ENCODE peak calls at places on chromosomes 12 and 14, in six cellular contexts. F is retinal pigment epithelial cell; Y is endothelial cell; T is CD8-positive, alpha-beta T cell; I is GM13976; Q is GM06990. B is an unnamed sample.

GRCh38 chr14:81537193-81537592 is 3.5 kb upstream of the SEL1L start:
- DNase-seq in F (no peak), Y (no peak), T (no peak), I (no peak), Q (no peak), B (no peak)

GRCh38 chr14:59161571-59162175 is 26.8 kb upstream of the DAAM1 start:
- DNase-seq in F (peak), Y (no peak), T (no peak), I (peak), Q (no peak), B (peak)

GRCh38 chr12:131616316-131617098 is 94.4 kb upstream of the SFSWAP start:
- DNase-seq in F (no peak), Y (no peak), T (no peak), I (no peak), Q (no peak), B (no peak)

GRCh38 chr12:79255326-79255725 is 390.8 kb downstream of the SYT1 start:
- DNase-seq in F (no peak), Y (no peak), T (no peak), I (no peak), Q (no peak), B (no peak)

GRCh38 chr14:59698793-59699192 is 122.2 kb upstream of the CCDC175 start:
- DNase-seq in F (peak), Y (no peak), T (no peak), I (no peak), Q (no peak), B (no peak)

GRCh38 chr12:14577344-14577743 is 9.7 kb upstream of the PLBD1 start:
- DNase-seq in F (no peak), Y (no peak), T (no peak), I (no peak), Q (no peak), B (no peak)

GRCh38 chr14:32211068-32211404 is 8.0 kb upstream of the RNU6-8 start:
- DNase-seq in F (no peak), Y (no peak), T (no peak), I (no peak), Q (no peak), B (no peak)

GRCh38 chr14:86464386-86464785 is 934.4 kb downstream of the FLRT2 start:
- DNase-seq in F (no peak), Y (no peak), T (no peak), I (no peak), Q (no peak), B (no peak)

GRCh38 chr12:75819512-75819911 is 212.1 kb downstream of the PHLDA1 start:
- DNase-seq in F (no peak), Y (no peak), T (no peak), I (no peak), Q (no peak), B (no peak)

GRCh38 chr12:89333564-89334252 is 18.6 kb downstream of the DUSP6 start:
- DNase-seq in F (no peak), Y (no peak), T (no peak), I (no peak), Q (no peak), B (no peak)

GRCh38 chr12:30905483-30906009 is 21.0 kb upstream of the TSPAN11 start:
- DNase-seq in F (no peak), Y (no peak), T (no peak), I (no peak), Q (no peak), B (no peak)

GRCh38 chr12:94973202-94973601 is 30.3 kb downstream of the NDUFA12 start:
- DNase-seq in F (peak), Y (no peak), T (no peak), I (no peak), Q (no peak), B (no peak)

GRCh38 chr14:99164712-99165111 is 107.3 kb downstream of the BCL11B start:
- DNase-seq in F (no peak), Y (no peak), T (no peak), I (no peak), Q (no peak), B (no peak)

GRCh38 chr12:88360349-88360748 is 218.2 kb downstream of the TMTC3 start:
- DNase-seq in F (no peak), Y (no peak), T (no peak), I (no peak), Q (no peak), B (no peak)

GRCh38 chr12:124761876-124762275 is 101.8 kb downstream of the SCARB1 start:
- DNase-seq in F (no peak), Y (no peak), T (no peak), I (no peak), Q (no peak), B (no peak)

GRCh38 chr12:85092814-85093370 is 56.7 kb downstream of the LRRIQ1 start:
- DNase-seq in F (no peak), Y (no peak), T (no peak), I (no peak), Q (no peak), B (no peak)

GRCh38 chr12:8064131-8064530 is 2.0 kb downstream of the C3AR1 start:
- DNase-seq in F (no peak), Y (no peak), T (no peak), I (no peak), Q (no peak), B (no peak)

GRCh38 chr12:108097160-108097911 is 31.8 kb upstream of the WSCD2 start:
- DNase-seq in F (no peak), Y (no peak), T (no peak), I (no peak), Q (no peak), B (no peak)

GRCh38 chr14:73477618-73478266 is 13.0 kb upstream of the RIOX1 start:
- DNase-seq in F (peak), Y (no peak), T (no peak), I (peak), Q (peak), B (peak)

GRCh38 chr12:19706936-19707335 is 267.6 kb downstream of the AEBP2 start:
- DNase-seq in F (no peak), Y (no peak), T (no peak), I (no peak), Q (no peak), B (no peak)

GRCh38 chr14:20798932-20799331 is 3.7 kb downstream of the RNASE1 start:
- DNase-seq in F (no peak), Y (no peak), T (no peak), I (no peak), Q (no peak), B (no peak)

GRCh38 chr12:61758661-61759060 is 501.5 kb upstream of the USP15 start:
- DNase-seq in F (no peak), Y (no peak), T (no peak), I (no peak), Q (no peak), B (no peak)

GRCh38 chr14:89767861-89768268 is 186.7 kb downstream of the EFCAB11 start:
- DNase-seq in F (no peak), Y (peak), T (peak), I (peak), Q (peak), B (peak)

GRCh38 chr12:130761537-130762318 is 45.6 kb upstream of the RIMBP2 start:
- DNase-seq in F (no peak), Y (peak), T (peak), I (peak), Q (peak), B (peak)

GRCh38 chr12:65634061-65634460 is 190.2 kb upstream of the HMGA2 start:
- DNase-seq in F (no peak), Y (no peak), T (no peak), I (no peak), Q (no peak), B (no peak)

GRCh38 chr12:11798856-11799530 is 149.5 kb downstream of the ETV6 start:
- DNase-seq in F (no peak), Y (peak), T (no peak), I (no peak), Q (no peak), B (no peak)

GRCh38 chr14:77088219-77088618 is 9.8 kb upstream of the CIPC start:
- DNase-seq in F (no peak), Y (no peak), T (no peak), I (no peak), Q (no peak), B (no peak)

GRCh38 chr12:4648099-4648498 is 752 bp downstream of the AKAP3 start:
- DNase-seq in F (no peak), Y (no peak), T (no peak), I (no peak), Q (peak), B (no peak)

DNA sequence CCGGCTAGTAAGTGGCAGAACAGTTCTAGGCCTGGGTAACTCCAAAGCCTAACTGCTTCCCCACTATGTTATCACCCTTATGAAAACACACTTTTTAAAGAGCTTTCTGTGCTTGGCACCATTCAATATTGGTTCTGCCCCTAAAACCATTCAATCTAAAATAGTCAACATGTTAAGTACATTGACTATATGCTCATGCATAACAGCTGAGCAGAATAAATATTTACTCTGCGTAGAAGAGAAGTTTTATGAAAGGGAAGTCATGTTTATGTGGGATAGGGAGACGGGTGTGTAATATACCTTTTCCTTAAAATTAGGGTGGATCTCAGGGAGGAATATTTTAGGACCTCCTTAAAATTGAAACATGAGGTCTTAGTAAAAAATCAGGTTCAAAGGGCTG is 80.5 kb downstream of the SAMD4A start:
- DNase-seq in F (no peak), Y (no peak), T (no peak), I (no peak), Q (no peak), B (no peak)
- TF ChIP-seq CTCF in F (no peak), Y (no peak), T (no peak), I (no peak), Q (no peak), B (no peak)

DNA sequence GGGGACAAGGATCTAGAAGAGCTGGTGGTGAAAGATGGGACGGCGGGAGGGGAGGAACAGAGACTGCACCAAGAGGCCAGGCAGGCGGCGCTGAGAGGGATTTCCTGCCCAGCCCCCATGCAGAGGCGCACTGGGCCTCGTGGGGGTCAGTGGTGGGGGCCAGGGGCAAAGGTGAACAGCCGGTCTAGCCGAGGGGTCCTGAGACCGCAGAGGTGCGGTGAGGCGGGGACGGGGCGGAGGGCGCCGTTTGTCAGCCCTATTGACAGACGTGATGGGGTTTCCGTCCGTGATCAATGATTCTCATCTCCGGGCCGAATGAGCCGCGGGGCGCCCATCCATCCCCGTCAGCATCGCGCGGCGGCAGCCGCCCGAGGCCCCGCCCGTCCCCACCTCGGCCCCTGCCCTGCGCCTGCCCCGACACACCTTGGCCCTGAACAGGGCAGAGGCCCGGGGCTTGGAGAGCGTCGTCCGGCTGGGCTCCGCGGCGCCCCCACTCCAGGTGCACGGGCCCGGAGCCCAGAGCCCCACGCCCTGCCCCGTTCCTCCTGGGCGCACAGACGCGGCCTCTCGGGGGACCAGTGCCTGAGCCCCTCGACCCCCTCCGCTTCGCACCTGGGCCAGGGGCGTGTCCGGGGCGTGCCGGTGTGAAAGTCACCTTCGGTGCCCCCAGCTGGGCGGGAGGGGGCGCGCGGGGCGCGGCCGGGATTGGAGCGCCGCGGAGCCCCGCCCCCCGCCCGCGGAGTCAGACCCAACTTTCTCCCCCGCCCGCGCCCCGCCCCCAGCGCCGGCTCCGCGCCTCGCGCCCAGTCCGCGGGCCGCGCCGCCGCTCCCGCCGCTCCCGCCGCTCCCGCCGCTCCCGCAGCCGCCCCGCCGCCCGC is at the start of gene NXPH4:
- DNase-seq in F (no peak), Y (no peak), T (peak), I (peak), Q (peak), B (peak)
- TF ChIP-seq CTCF in F (no peak), Y (no peak), T (no peak), I (no peak), Q (no peak), B (peak)

GRCh38 chr14:63134801-63135200 is 69.4 kb upstream of the RHOJ start:
- DNase-seq in F (peak), Y (no peak), T (no peak), I (no peak), Q (no peak), B (no peak)
- TF ChIP-seq CTCF in F (peak), Y (peak), T (no peak), I (no peak), Q (peak), B (no peak)

DNA sequence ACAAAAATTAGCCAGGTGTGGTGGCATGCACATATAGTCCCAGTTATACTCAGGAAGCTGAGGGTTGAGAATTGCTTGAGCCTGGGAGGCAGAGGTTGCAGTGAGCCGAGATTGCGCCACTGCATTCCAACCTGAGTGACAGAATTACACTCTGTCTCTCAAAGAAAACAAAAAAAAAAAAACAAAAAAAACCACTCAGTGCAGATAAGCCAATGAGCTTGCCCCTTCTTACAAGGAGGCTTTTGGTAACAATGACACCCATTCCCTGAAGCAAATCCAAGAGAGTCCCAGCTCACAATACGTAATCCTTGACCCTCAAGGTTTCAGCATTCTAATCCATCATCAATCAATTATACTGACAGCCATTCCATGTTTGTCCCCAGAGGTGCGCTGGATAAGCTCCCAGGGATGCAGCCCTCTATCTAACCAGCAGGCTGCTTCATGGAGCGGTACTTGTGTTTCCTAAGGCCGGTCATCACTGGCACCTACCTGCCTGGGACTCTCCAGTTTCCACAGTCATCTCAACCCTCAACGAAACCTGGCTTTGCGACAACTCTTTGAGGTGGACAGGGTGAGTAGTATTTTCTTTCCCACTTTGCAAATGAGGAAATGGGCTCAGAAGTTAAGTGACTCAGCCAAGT is 12.4 kb downstream of the GCN1 start:
- DNase-seq in F (no peak), Y (no peak), T (no peak), I (no peak), Q (no peak), B (no peak)
- TF ChIP-seq CTCF in F (no peak), Y (no peak), T (no peak), I (no peak), Q (no peak), B (no peak)

GRCh38 chr12:53695148-53696138 is 19.6 kb upstream of the ATP5MC2 start:
- DNase-seq in F (no peak), Y (peak), T (peak), I (peak), Q (no peak), B (no peak)
- TF ChIP-seq CTCF in F (peak), Y (no peak), T (no peak), I (no peak), Q (peak), B (no peak)

DNA sequence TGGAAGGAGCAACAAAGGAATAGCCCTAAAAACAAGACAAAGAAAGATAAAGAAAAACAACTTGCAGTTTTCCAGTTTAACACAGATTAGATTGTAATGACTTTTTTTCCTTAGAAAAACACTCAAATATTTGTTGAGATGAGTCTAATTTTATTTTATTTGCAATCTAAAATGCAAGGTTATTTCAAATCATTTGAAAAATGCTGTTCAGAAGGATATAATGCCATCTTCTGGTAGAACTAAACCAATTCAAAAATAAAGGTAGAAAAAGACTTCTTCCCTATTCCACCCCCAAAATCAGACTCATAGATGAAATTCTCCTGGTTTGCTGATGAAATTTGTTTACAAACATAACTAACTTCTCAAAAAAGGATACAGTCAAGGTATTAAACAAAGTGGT is 84.5 kb upstream of the TTC7B start:
- DNase-seq in F (no peak), Y (no peak), T (no peak), I (no peak), Q (no peak), B (no peak)
- TF ChIP-seq CTCF in F (peak), Y (no peak), T (no peak), I (no peak), Q (no peak), B (no peak)

GRCh38 chr12:83414981-83415380 is 728.3 kb downstream of the TMTC2 start:
- DNase-seq in F (no peak), Y (no peak), T (no peak), I (no peak), Q (no peak), B (no peak)
- TF ChIP-seq CTCF in F (no peak), Y (no peak), T (no peak), I (no peak), Q (no peak), B (no peak)

GRCh38 chr14:52117433-52117832 is 48.6 kb upstream of the NID2 start:
- DNase-seq in F (no peak), Y (no peak), T (no peak), I (no peak), Q (no peak), B (no peak)
- TF ChIP-seq CTCF in F (no peak), Y (no peak), T (no peak), I (no peak), Q (no peak), B (no peak)

GRCh38 chr14:64518229-64518628 is 13.7 kb downstream of the ZBTB1 start:
- DNase-seq in F (no peak), Y (no peak), T (no peak), I (no peak), Q (no peak), B (no peak)

GRCh38 chr14:64522591-64523355 is 17.8 kb upstream of the HSPA2 start:
- DNase-seq in F (no peak), Y (no peak), T (no peak), I (no peak), Q (no peak), B (no peak)

GRCh38 chr14:64516969-64517368 is 12.4 kb downstream of the ZBTB1 start:
- DNase-seq in F (no peak), Y (no peak), T (no peak), I (no peak), Q (no peak), B (no peak)

GRCh38 chr14:64525354-64525753 is 15.2 kb upstream of the HSPA2 start:
- DNase-seq in F (no peak), Y (no peak), T (no peak), I (no peak), Q (no peak), B (no peak)

GRCh38 chr14:64520699-64521098 is 16.1 kb downstream of the ZBTB1 start:
- DNase-seq in F (no peak), Y (no peak), T (no peak), I (no peak), Q (no peak), B (no peak)
- TF ChIP-seq CTCF in F (no peak), Y (no peak), T (no peak), I (no peak), Q (no peak), B (no peak)